ENCODE peak calls at places on chromosomes 3 and 15, in eight cellular contexts. One of them, this sample, is unnamed.

GRCh38 chr3:192054881-192055280 is 593.9 kb downstream of the PYDC2 start:
- DNase-seq in hepatocyte: no peak
- DNase-seq in AG09309: no peak
- DNase-seq in fibroblast of pulmonary artery: peak; percentile 43
- DNase-seq in GM12864: no peak
- DNase-seq in body of pancreas: no peak
- DNase-seq in transverse colon: no peak
- DNase-seq in astrocyte: peak; percentile 70
- DNase-seq in this sample: no peak

GRCh38 chr15:67510597-67511225 is 10.2 kb upstream of the C15orf61 start:
- DNase-seq in hepatocyte: no peak
- DNase-seq in AG09309: no peak
- DNase-seq in fibroblast of pulmonary artery: peak; percentile 17
- DNase-seq in GM12864: no peak
- DNase-seq in body of pancreas: no peak
- DNase-seq in transverse colon: no peak
- DNase-seq in astrocyte: peak; percentile 66
- DNase-seq in this sample: no peak

GRCh38 chr3:27613846-27614500 is 108.2 kb downstream of the EOMES start:
- DNase-seq in hepatocyte: no peak
- DNase-seq in AG09309: no peak
- DNase-seq in fibroblast of pulmonary artery: peak; percentile 47
- DNase-seq in GM12864: no peak
- DNase-seq in body of pancreas: no peak
- DNase-seq in transverse colon: no peak
- DNase-seq in astrocyte: peak; percentile 58
- DNase-seq in this sample: no peak

GRCh38 chr15:55546718-55547117 is 38.7 kb upstream of the DNAAF4 start:
- DNase-seq in hepatocyte: no peak
- DNase-seq in AG09309: no peak
- DNase-seq in fibroblast of pulmonary artery: peak; percentile 38
- DNase-seq in GM12864: no peak
- DNase-seq in body of pancreas: no peak
- DNase-seq in transverse colon: no peak
- DNase-seq in astrocyte: peak; percentile 56
- DNase-seq in this sample: no peak

GRCh38 chr3:48561045-48561736 is 2.4 kb downstream of the UCN2 start:
- DNase-seq in hepatocyte: peak; percentile 71
- DNase-seq in AG09309: no peak
- DNase-seq in fibroblast of pulmonary artery: peak; percentile 47
- DNase-seq in GM12864: no peak
- DNase-seq in body of pancreas: no peak
- DNase-seq in transverse colon: peak; percentile 61
- DNase-seq in astrocyte: peak; percentile 39
- DNase-seq in this sample: peak; percentile 89

GRCh38 chr3:197520311-197521276 is 35.2 kb downstream of the BDH1 start:
- DNase-seq in hepatocyte: peak; percentile 93
- DNase-seq in AG09309: no peak
- DNase-seq in fibroblast of pulmonary artery: peak; percentile 33
- DNase-seq in GM12864: no peak
- DNase-seq in body of pancreas: no peak
- DNase-seq in transverse colon: peak; percentile 88
- DNase-seq in astrocyte: peak; percentile 72
- DNase-seq in this sample: peak; percentile 70

GRCh38 chr3:158918008-158918407 is 116.2 kb downstream of the MFSD1 start:
- DNase-seq in hepatocyte: peak; percentile 78
- DNase-seq in AG09309: peak; percentile 79
- DNase-seq in fibroblast of pulmonary artery: peak; percentile 67
- DNase-seq in GM12864: peak; percentile 12
- DNase-seq in body of pancreas: peak; percentile 47
- DNase-seq in transverse colon: peak; percentile 24
- DNase-seq in astrocyte: peak; percentile 74
- DNase-seq in this sample: peak; percentile 48

GRCh38 chr3:101998256-101998926 is 149.1 kb downstream of the NFKBIZ start:
- DNase-seq in hepatocyte: no peak
- DNase-seq in AG09309: no peak
- DNase-seq in fibroblast of pulmonary artery: no peak
- DNase-seq in GM12864: no peak
- DNase-seq in body of pancreas: no peak
- DNase-seq in transverse colon: no peak
- DNase-seq in astrocyte: no peak
- DNase-seq in this sample: no peak

GRCh38 chr15:74752486-74753395 is 4.1 kb downstream of the CYP1A2 start:
- DNase-seq in hepatocyte: no peak
- DNase-seq in AG09309: peak; percentile 39
- DNase-seq in fibroblast of pulmonary artery: peak; percentile 41
- DNase-seq in GM12864: no peak
- DNase-seq in body of pancreas: no peak
- DNase-seq in transverse colon: no peak
- DNase-seq in astrocyte: peak; percentile 64
- DNase-seq in this sample: no peak

GRCh38 chr15:99507016-99507731 is 58.6 kb upstream of the MEF2A start:
- DNase-seq in hepatocyte: peak; percentile 62
- DNase-seq in AG09309: no peak
- DNase-seq in fibroblast of pulmonary artery: peak; percentile 88
- DNase-seq in GM12864: no peak
- DNase-seq in body of pancreas: peak; percentile 26
- DNase-seq in transverse colon: no peak
- DNase-seq in astrocyte: peak; percentile 78
- DNase-seq in this sample: no peak

GRCh38 chr15:87860743-87861142 is 395.8 kb downstream of the NTRK3 start:
- DNase-seq in hepatocyte: no peak
- DNase-seq in AG09309: no peak
- DNase-seq in fibroblast of pulmonary artery: no peak
- DNase-seq in GM12864: no peak
- DNase-seq in body of pancreas: no peak
- DNase-seq in transverse colon: no peak
- DNase-seq in astrocyte: no peak
- DNase-seq in this sample: no peak

GRCh38 chr3:13528217-13528801 is 20.6 kb upstream of the FBLN2 start:
- DNase-seq in hepatocyte: peak; percentile 42
- DNase-seq in AG09309: no peak
- DNase-seq in fibroblast of pulmonary artery: peak; percentile 46
- DNase-seq in GM12864: no peak
- DNase-seq in body of pancreas: no peak
- DNase-seq in transverse colon: no peak
- DNase-seq in astrocyte: no peak
- DNase-seq in this sample: peak; percentile 33

GRCh38 chr3:40864146-40864782 is 335.0 kb upstream of the CTNNB1 start:
- DNase-seq in hepatocyte: no peak
- DNase-seq in AG09309: no peak
- DNase-seq in fibroblast of pulmonary artery: peak; percentile 35
- DNase-seq in GM12864: no peak
- DNase-seq in body of pancreas: no peak
- DNase-seq in transverse colon: no peak
- DNase-seq in astrocyte: no peak
- DNase-seq in this sample: no peak

GRCh38 chr3:168398371-168399030 is 302.8 kb upstream of the GOLIM4 start:
- DNase-seq in hepatocyte: no peak
- DNase-seq in AG09309: peak; percentile 1
- DNase-seq in fibroblast of pulmonary artery: peak; percentile 45
- DNase-seq in GM12864: no peak
- DNase-seq in body of pancreas: no peak
- DNase-seq in transverse colon: no peak
- DNase-seq in astrocyte: peak; percentile 73
- DNase-seq in this sample: no peak

GRCh38 chr3:70108072-70108471 is 108.5 kb downstream of the SAMMSON start:
- DNase-seq in hepatocyte: peak; percentile 42
- DNase-seq in AG09309: no peak
- DNase-seq in fibroblast of pulmonary artery: peak; percentile 7
- DNase-seq in GM12864: no peak
- DNase-seq in body of pancreas: peak; percentile 53
- DNase-seq in transverse colon: no peak
- DNase-seq in astrocyte: no peak
- DNase-seq in this sample: no peak

GRCh38 chr15:63504979-63505841 is 817 bp downstream of the USP3 start:
- DNase-seq in hepatocyte: peak; percentile 76
- DNase-seq in AG09309: no peak
- DNase-seq in fibroblast of pulmonary artery: peak; percentile 57
- DNase-seq in GM12864: no peak
- DNase-seq in body of pancreas: peak; percentile 79
- DNase-seq in transverse colon: peak; percentile 80
- DNase-seq in astrocyte: peak; percentile 45
- DNase-seq in this sample: peak; percentile 83

GRCh38 chr15:66948294-66948693 is 117.1 kb upstream of the SMAD3 start:
- DNase-seq in hepatocyte: peak; percentile 54
- DNase-seq in AG09309: no peak
- DNase-seq in fibroblast of pulmonary artery: no peak
- DNase-seq in GM12864: no peak
- DNase-seq in body of pancreas: no peak
- DNase-seq in transverse colon: no peak
- DNase-seq in astrocyte: peak; percentile 62
- DNase-seq in this sample: no peak

GRCh38 chr3:97736928-97737327 is 27.6 kb upstream of the ARL6 start:
- DNase-seq in hepatocyte: no peak
- DNase-seq in AG09309: no peak
- DNase-seq in fibroblast of pulmonary artery: no peak
- DNase-seq in GM12864: no peak
- DNase-seq in body of pancreas: no peak
- DNase-seq in transverse colon: no peak
- DNase-seq in astrocyte: no peak
- DNase-seq in this sample: no peak

GRCh38 chr3:64083588-64083974 is 60.3 kb upstream of the PSMD6 start:
- DNase-seq in hepatocyte: no peak
- DNase-seq in AG09309: no peak
- DNase-seq in fibroblast of pulmonary artery: no peak
- DNase-seq in GM12864: no peak
- DNase-seq in body of pancreas: no peak
- DNase-seq in transverse colon: no peak
- DNase-seq in astrocyte: no peak
- DNase-seq in this sample: no peak

DNA sequence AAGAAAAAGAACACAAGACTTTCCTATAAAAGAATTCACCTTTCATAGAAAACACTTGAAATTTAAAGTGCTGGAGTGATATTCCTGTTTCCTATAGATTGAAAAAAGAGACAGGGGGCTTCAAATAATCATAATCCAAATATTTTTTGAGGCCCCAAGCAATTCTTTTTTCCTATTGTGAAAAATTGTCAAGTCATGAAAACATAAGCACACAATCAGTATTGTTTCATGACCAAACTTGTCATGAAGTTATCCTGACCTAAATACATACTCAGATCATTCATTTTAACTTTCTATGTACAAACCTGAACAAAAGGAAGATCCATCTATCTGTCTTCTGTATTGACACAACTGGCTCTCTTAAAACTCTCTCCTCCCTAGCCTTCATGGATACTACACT is 57.9 kb downstream of the AGTR1 start:
- DNase-seq in hepatocyte: no peak
- DNase-seq in AG09309: no peak
- DNase-seq in fibroblast of pulmonary artery: no peak
- DNase-seq in GM12864: no peak
- DNase-seq in body of pancreas: no peak
- DNase-seq in transverse colon: no peak
- DNase-seq in astrocyte: no peak
- DNase-seq in this sample: no peak
- H3K4me3 ChIP-seq in hepatocyte: no peak overlapping the region
- H3K4me3 ChIP-seq in AG09309: no peak overlapping the region
- H3K4me3 ChIP-seq in fibroblast of pulmonary artery: no peak overlapping the region
- H3K4me3 ChIP-seq in GM12864: no peak overlapping the region
- H3K4me3 ChIP-seq in body of pancreas: no peak overlapping the region
- H3K4me3 ChIP-seq in transverse colon: no peak overlapping the region
- H3K4me3 ChIP-seq in astrocyte: no peak overlapping the region
- H3K4me3 ChIP-seq in this sample: no peak overlapping the region

GRCh38 chr3:36840453-36840921 is 76.1 kb upstream of the DCLK3 start:
- DNase-seq in hepatocyte: no peak
- DNase-seq in AG09309: no peak
- DNase-seq in fibroblast of pulmonary artery: peak; percentile 3
- DNase-seq in GM12864: no peak
- DNase-seq in body of pancreas: no peak
- DNase-seq in transverse colon: no peak
- DNase-seq in astrocyte: no peak
- DNase-seq in this sample: no peak
- H3K4me3 ChIP-seq in hepatocyte: no peak overlapping the region
- H3K4me3 ChIP-seq in AG09309: no peak overlapping the region
- H3K4me3 ChIP-seq in fibroblast of pulmonary artery: no peak overlapping the region
- H3K4me3 ChIP-seq in GM12864: no peak overlapping the region
- H3K4me3 ChIP-seq in body of pancreas: no peak overlapping the region
- H3K4me3 ChIP-seq in transverse colon: no peak overlapping the region
- H3K4me3 ChIP-seq in astrocyte: no peak overlapping the region
- H3K4me3 ChIP-seq in this sample: no peak overlapping the region

DNA sequence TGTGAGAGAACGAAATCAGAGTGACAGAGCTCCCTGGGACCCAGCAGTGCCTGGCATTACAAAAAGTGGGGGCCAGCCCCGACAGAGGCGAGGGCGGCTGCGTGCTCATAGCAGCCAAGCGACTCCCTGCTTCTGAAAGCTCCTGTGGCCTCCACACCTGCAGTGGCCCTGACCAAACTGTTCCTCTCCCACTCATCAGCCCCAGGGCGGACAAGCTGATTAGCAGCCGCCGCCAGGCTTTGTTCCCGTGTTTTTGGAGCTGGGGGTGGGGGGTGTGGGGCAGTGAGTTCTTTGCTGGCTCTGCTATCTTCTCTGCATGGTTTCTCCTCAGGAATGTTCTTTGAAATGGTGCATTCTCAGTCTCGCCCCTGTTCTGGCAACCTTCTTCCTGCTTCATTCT is 58.0 kb downstream of the DGKG start:
- DNase-seq in hepatocyte: no peak
- DNase-seq in AG09309: no peak
- DNase-seq in fibroblast of pulmonary artery: no peak
- DNase-seq in GM12864: no peak
- DNase-seq in body of pancreas: no peak
- DNase-seq in transverse colon: no peak
- DNase-seq in astrocyte: no peak
- DNase-seq in this sample: no peak
- H3K4me3 ChIP-seq in hepatocyte: no peak overlapping the region
- H3K4me3 ChIP-seq in AG09309: no peak overlapping the region
- H3K4me3 ChIP-seq in fibroblast of pulmonary artery: no peak overlapping the region
- H3K4me3 ChIP-seq in GM12864: no peak overlapping the region
- H3K4me3 ChIP-seq in body of pancreas: no peak overlapping the region
- H3K4me3 ChIP-seq in transverse colon: no peak overlapping the region
- H3K4me3 ChIP-seq in astrocyte: no peak overlapping the region
- H3K4me3 ChIP-seq in this sample: no peak overlapping the region

GRCh38 chr3:113638910-113639309 is 57.5 kb downstream of the USF3 start:
- DNase-seq in hepatocyte: no peak
- DNase-seq in AG09309: no peak
- DNase-seq in fibroblast of pulmonary artery: no peak
- DNase-seq in GM12864: no peak
- DNase-seq in body of pancreas: no peak
- DNase-seq in transverse colon: no peak
- DNase-seq in astrocyte: no peak
- DNase-seq in this sample: no peak

GRCh38 chr3:113631143-113631542 is 65.3 kb downstream of the USF3 start:
- DNase-seq in hepatocyte: no peak
- DNase-seq in AG09309: no peak
- DNase-seq in fibroblast of pulmonary artery: no peak
- DNase-seq in GM12864: peak; percentile 13
- DNase-seq in body of pancreas: no peak
- DNase-seq in transverse colon: no peak
- DNase-seq in astrocyte: no peak
- DNase-seq in this sample: no peak

GRCh38 chr3:113631573-113631972 is 64.9 kb downstream of the USF3 start:
- DNase-seq in hepatocyte: no peak
- DNase-seq in AG09309: no peak
- DNase-seq in fibroblast of pulmonary artery: no peak
- DNase-seq in GM12864: no peak
- DNase-seq in body of pancreas: no peak
- DNase-seq in transverse colon: no peak
- DNase-seq in astrocyte: no peak
- DNase-seq in this sample: no peak

GRCh38 chr3:113637756-113638155 is 58.7 kb downstream of the USF3 start:
- DNase-seq in hepatocyte: no peak
- DNase-seq in AG09309: no peak
- DNase-seq in fibroblast of pulmonary artery: no peak
- DNase-seq in GM12864: no peak
- DNase-seq in body of pancreas: no peak
- DNase-seq in transverse colon: no peak
- DNase-seq in astrocyte: no peak
- DNase-seq in this sample: no peak

GRCh38 chr3:113634782-113635474 is 61.5 kb downstream of the USF3 start:
- DNase-seq in hepatocyte: no peak
- DNase-seq in AG09309: no peak
- DNase-seq in fibroblast of pulmonary artery: no peak
- DNase-seq in GM12864: no peak
- DNase-seq in body of pancreas: no peak
- DNase-seq in transverse colon: no peak
- DNase-seq in astrocyte: no peak
- DNase-seq in this sample: no peak
- H3K4me3 ChIP-seq in hepatocyte: no peak overlapping the region
- H3K4me3 ChIP-seq in AG09309: no peak overlapping the region
- H3K4me3 ChIP-seq in fibroblast of pulmonary artery: no peak overlapping the region
- H3K4me3 ChIP-seq in GM12864: no peak overlapping the region
- H3K4me3 ChIP-seq in body of pancreas: no peak overlapping the region
- H3K4me3 ChIP-seq in transverse colon: no peak overlapping the region
- H3K4me3 ChIP-seq in astrocyte: no peak overlapping the region
- H3K4me3 ChIP-seq in this sample: no peak overlapping the region

This sample was measured in aorta.